ENCODE peak calls at places on chromosomes 6 and 20, in five cellular contexts. L is tibial nerve, Q is Peyer's patch, W is spleen, M is fibroblast of lung. I is an unnamed sample. For H3K4me1, the result is how much of the 10 kb centered on the place peaks cover.

GRCh38 chr6:106739387-106739786 is 110.0 kb downstream of the QRSL1 start:
- DNase-seq in L (no peak), Q (peak), W (peak), M (no peak), I (no peak)

GRCh38 chr20:39897058-39897457 is 792.0 kb downstream of the MAFB start:
- DNase-seq in L (no peak), Q (no peak), W (no peak), M (peak), I (no peak)

GRCh38 chr6:54013966-54014365 is 97.3 kb upstream of the MLIP start:
- DNase-seq in L (no peak), Q (no peak), W (no peak), M (no peak), I (no peak)

GRCh38 chr6:61675734-61676133 is 610.3 kb downstream of the KHDRBS2 start:
- DNase-seq in L (no peak), Q (no peak), W (no peak), M (no peak), I (no peak)

GRCh38 chr6:10082385-10082784 is 332.5 kb downstream of the TFAP2A start:
- DNase-seq in L (no peak), Q (no peak), W (no peak), M (no peak), I (no peak)

GRCh38 chr20:37233471-37234253 is 28.0 kb downstream of the GHRH start:
- DNase-seq in L (no peak), Q (no peak), W (no peak), M (no peak), I (no peak)

GRCh38 chr6:44925100-44925739 is 402.9 kb upstream of the RUNX2 start:
- DNase-seq in L (no peak), Q (no peak), W (no peak), M (no peak), I (peak)

GRCh38 chr6:84581494-84582259 is 182.7 kb downstream of the TBX18 start:
- DNase-seq in L (no peak), Q (no peak), W (no peak), M (peak), I (no peak)

GRCh38 chr6:186221-186965 is 105.9 kb upstream of the DUSP22 start:
- DNase-seq in L (no peak), Q (no peak), W (no peak), M (peak), I (no peak)

GRCh38 chr20:46364670-46365482 is 41.5 kb downstream of the ELMO2 start:
- DNase-seq in L (no peak), Q (no peak), W (no peak), M (no peak), I (no peak)

GRCh38 chr6:159908940-159909339 is 18.2 kb downstream of the MAS1 start:
- DNase-seq in L (no peak), Q (no peak), W (no peak), M (no peak), I (no peak)

GRCh38 chr6:78810146-78810545 is 57.2 kb upstream of the IRAK1BP1 start:
- DNase-seq in L (no peak), Q (no peak), W (no peak), M (peak), I (peak)

GRCh38 chr6:2432258-2432657 is 186.9 kb upstream of the GMDS start:
- DNase-seq in L (no peak), Q (no peak), W (no peak), M (peak), I (no peak)

GRCh38 chr20:33130553-33130952 is 37.4 kb upstream of the BPIFA2 start:
- DNase-seq in L (no peak), Q (no peak), W (no peak), M (no peak), I (no peak)

GRCh38 chr6:158991017-158991723 is 8.8 kb downstream of the RSPH3 start:
- DNase-seq in L (no peak), Q (no peak), W (no peak), M (no peak), I (no peak)

GRCh38 chr6:13248549-13248948 is 79.8 kb downstream of the TBC1D7 start:
- DNase-seq in L (no peak), Q (no peak), W (no peak), M (no peak), I (no peak)

GRCh38 chr6:26553264-26553738 is 15.1 kb downstream of the HMGN4 start:
- DNase-seq in L (peak), Q (peak), W (peak), M (peak), I (peak)

GRCh38 chr6:72619883-72620696 is 1.8 kb upstream of the KCNQ5 start:
- DNase-seq in L (no peak), Q (peak), W (peak), M (no peak), I (no peak)

GRCh38 chr20:22449115-22449973 is 135.0 kb downstream of the FOXA2 start:
- DNase-seq in L (no peak), Q (no peak), W (no peak), M (no peak), I (no peak)

GRCh38 chr6:75107913-75108312 is 97.9 kb downstream of the COL12A1 start:
- DNase-seq in L (no peak), Q (no peak), W (no peak), M (no peak), I (no peak)

GRCh38 chr6:145963216-145964068 is 716 bp downstream of the SHPRH start:
- DNase-seq in L (peak), Q (peak), W (no peak), M (peak), I (no peak)

GRCh38 chr6:18389479-18389878 is 2.3 kb downstream of the RNF144B start:
- DNase-seq in L (no peak), Q (no peak), W (no peak), M (peak), I (no peak)

GRCh38 chr6:87152528-87152950 is 2.8 kb upstream of the ZNF292 start:
- DNase-seq in L (no peak), Q (no peak), W (no peak), M (peak), I (no peak)

GRCh38 chr6:137493218-137494038 is 766 bp downstream of the OLIG3 start:
- DNase-seq in L (no peak), Q (no peak), W (peak), M (no peak), I (no peak)

GRCh38 chr20:51547951-51548350 is 5.4 kb upstream of the NFATC2 start:
- DNase-seq in L (no peak), Q (no peak), W (no peak), M (no peak), I (no peak)
- H3K4me3 ChIP-seq in L (no peak), Q (no peak), W (no peak), M (no peak), I (no peak)

GRCh38 chr20:4661191-4661590 is 60.5 kb upstream of the PRND start:
- DNase-seq in L (no peak), Q (peak), W (peak), M (no peak), I (no peak)

GRCh38 chr20:4657096-4657495 is 64.6 kb upstream of the PRND start:
- DNase-seq in L (no peak), Q (no peak), W (no peak), M (no peak), I (no peak)

GRCh38 chr20:4656491-4656890 is 65.2 kb upstream of the PRND start:
- DNase-seq in L (no peak), Q (no peak), W (no peak), M (peak), I (no peak)
- TF ChIP-seq CTCF in L (no peak), Q (no peak), W (no peak), M (no peak), I (no peak)

GRCh38 chr20:50788045-50788867 is 6.6 kb upstream of the BCAS4 start:
- DNase-seq in L (no peak), Q (no peak), W (peak), M (peak), I (peak)

GRCh38 chr20:50789968-50790650 is 4.8 kb upstream of the BCAS4 start:
- DNase-seq in L (no peak), Q (no peak), W (peak), M (no peak), I (peak)

GRCh38 chr20:50792708-50793574 is 1.9 kb upstream of the BCAS4 start:
- DNase-seq in L (no peak), Q (no peak), W (peak), M (peak), I (no peak)

GRCh38 chr20:50788868-50789125 is 6.1 kb upstream of the BCAS4 start:
- DNase-seq in L (no peak), Q (no peak), W (peak), M (peak), I (no peak)

DNA sequence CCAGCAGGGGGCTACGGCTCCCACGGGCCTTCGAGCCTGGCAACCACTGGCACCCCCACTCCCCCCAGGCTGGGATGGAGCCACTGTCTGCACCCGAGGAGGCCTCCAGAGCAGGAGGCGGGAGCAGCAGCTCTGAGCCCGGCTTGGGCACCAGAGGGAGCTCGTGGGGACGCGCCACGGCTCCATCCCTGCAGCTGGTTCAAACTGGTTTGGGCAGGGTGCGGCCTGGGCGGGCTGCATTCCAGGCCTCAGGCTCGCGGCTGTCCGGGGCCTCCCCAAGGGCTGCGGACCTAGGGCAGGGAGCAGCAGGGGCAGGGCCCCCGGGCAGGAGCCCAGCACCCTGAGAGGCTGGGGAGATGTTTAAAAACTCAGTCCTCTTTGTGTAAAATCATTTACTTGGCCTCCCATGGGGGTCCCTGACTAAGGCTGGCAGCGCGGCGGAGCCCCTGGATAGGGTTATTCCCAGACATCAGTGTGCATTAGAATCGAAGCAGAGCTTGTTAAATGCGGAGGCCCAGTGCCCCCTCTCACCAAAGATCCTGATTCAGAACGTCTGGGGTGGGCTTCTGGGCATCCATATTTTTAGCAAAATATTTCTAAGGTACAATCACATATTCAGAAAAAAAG is 4.1 kb upstream of the BCAS4 start:
- DNase-seq in L (peak), Q (peak), W (peak), M (peak), I (peak)
- H3K4me1 ChIP-seq in L (under half), Q (under half), W (under half), M (under half), I (under half)

DNA sequence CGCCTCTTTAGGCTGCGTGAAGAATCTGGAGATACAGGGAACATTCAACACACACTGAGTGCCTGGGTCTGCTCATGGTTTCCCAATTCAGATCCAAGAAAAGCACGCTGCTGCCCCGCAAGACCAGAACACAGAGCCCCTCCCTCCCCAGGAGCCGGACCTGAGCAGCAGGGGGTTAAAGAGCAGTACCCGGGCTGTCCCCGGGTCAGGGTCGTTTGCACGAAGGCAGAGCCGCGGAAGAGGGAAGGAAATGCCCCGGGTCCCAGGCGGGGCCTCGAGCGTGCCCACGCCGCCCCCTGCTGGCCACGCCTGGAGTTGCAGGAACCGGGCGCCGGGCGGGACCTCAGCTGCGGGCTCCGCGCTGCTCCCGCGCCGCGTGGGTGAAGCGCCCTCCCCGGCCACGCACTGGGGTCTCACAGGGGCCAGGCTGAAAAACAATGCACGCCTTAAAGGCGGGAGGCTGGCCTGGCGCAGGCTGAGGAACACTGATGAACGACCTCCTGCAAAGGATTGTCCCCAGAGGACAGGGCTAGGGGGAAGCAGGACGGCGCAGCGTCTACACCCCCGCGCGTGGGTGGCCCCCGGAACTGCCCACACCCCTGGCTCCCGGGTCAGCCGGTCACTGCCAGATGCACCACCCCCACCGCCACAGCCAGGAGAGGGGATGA is 48.9 kb downstream of the ANKRD60 start:
- DNase-seq in L (peak), Q (no peak), W (peak), M (peak), I (peak)
- H3K4me3 ChIP-seq in L (peak), Q (peak), W (peak), M (peak), I (no peak)

I was measured in Caco-2.